ENCODE peak calls at places on chromosomes 7 and 10, in four cellular contexts. One of them, this sample, is unnamed.

GRCh38 chr10:13672505-13672904 is 85.7 kb downstream of the PRPF18 start:
- DNase-seq in K562: no peak
- DNase-seq in HepG2: no peak
- DNase-seq in WTC11: no peak
- DNase-seq in this sample: no peak

GRCh38 chr10:99872367-99873162 is 90.1 kb downstream of the ABCC2 start:
- DNase-seq in WTC11: no peak
- DNase-seq in K562: no peak
- DNase-seq in HepG2: peak
- DNase-seq in this sample: no peak

GRCh38 chr7:37728747-37729146 is 45.2 kb downstream of the GPR141 start:
- DNase-seq in HepG2: no peak
- DNase-seq in WTC11: no peak
- DNase-seq in K562: no peak
- DNase-seq in this sample: peak

GRCh38 chr7:135712182-135712782 is 15.7 kb downstream of the SLC13A4 start:
- DNase-seq in WTC11: no peak
- DNase-seq in K562: no peak
- DNase-seq in HepG2: no peak
- DNase-seq in this sample: no peak

GRCh38 chr10:80697926-80698325 is 160.2 kb downstream of the SH2D4B start:
- DNase-seq in WTC11: no peak
- DNase-seq in K562: no peak
- DNase-seq in HepG2: no peak
- DNase-seq in this sample: no peak

GRCh38 chr7:50446542-50446960 is 3.6 kb downstream of the FIGNL1 start:
- DNase-seq in HepG2: peak
- DNase-seq in K562: no peak
- DNase-seq in WTC11: no peak
- DNase-seq in this sample: peak

GRCh38 chr10:69851306-69851705 is 49.6 kb downstream of the COL13A1 start:
- DNase-seq in K562: no peak
- DNase-seq in HepG2: no peak
- DNase-seq in WTC11: no peak
- DNase-seq in this sample: no peak

GRCh38 chr10:97822261-97822687 is 27.4 kb upstream of the GOLGA7B start:
- DNase-seq in K562: no peak
- DNase-seq in WTC11: no peak
- DNase-seq in HepG2: no peak
- DNase-seq in this sample: no peak

GRCh38 chr10:90777614-90778013 is 80.2 kb downstream of the HTR7 start:
- DNase-seq in K562: no peak
- DNase-seq in WTC11: no peak
- DNase-seq in HepG2: no peak
- DNase-seq in this sample: no peak

GRCh38 chr10:16673443-16673842 is 143.8 kb downstream of the RSU1 start:
- DNase-seq in K562: no peak
- DNase-seq in WTC11: no peak
- DNase-seq in HepG2: no peak
- DNase-seq in this sample: no peak

GRCh38 chr7:70695804-70696104 is 436.2 kb upstream of the GALNT17 start:
- DNase-seq in WTC11: no peak
- DNase-seq in HepG2: no peak
- DNase-seq in K562: no peak
- DNase-seq in this sample: no peak

GRCh38 chr7:34158754-34159153 is 253.4 kb downstream of the BMPER start:
- DNase-seq in HepG2: peak
- DNase-seq in K562: no peak
- DNase-seq in WTC11: peak
- DNase-seq in this sample: no peak

GRCh38 chr7:38932509-38933168 is 23.6 kb upstream of the VPS41 start:
- DNase-seq in K562: peak
- DNase-seq in HepG2: peak
- DNase-seq in WTC11: peak
- DNase-seq in this sample: peak

GRCh38 chr10:94409016-94409657 is 6.8 kb downstream of the TBC1D12 start:
- DNase-seq in K562: no peak
- DNase-seq in HepG2: no peak
- DNase-seq in WTC11: no peak
- DNase-seq in this sample: no peak

GRCh38 chr10:111037868-111038267 is 39.0 kb upstream of the ADRA2A start:
- DNase-seq in WTC11: no peak
- DNase-seq in K562: no peak
- DNase-seq in HepG2: no peak
- DNase-seq in this sample: no peak

GRCh38 chr10:6770846-6771245 is 190.8 kb upstream of the PRKCQ start:
- DNase-seq in WTC11: no peak
- DNase-seq in HepG2: no peak
- DNase-seq in K562: no peak
- DNase-seq in this sample: no peak

GRCh38 chr10:11831520-11831951 is 8.4 kb downstream of the PROSER2 start:
- DNase-seq in K562: no peak
- DNase-seq in HepG2: peak
- DNase-seq in WTC11: no peak
- DNase-seq in this sample: no peak

GRCh38 chr7:2757904-2758672 is 70.1 kb downstream of the AMZ1 start:
- DNase-seq in WTC11: no peak
- DNase-seq in K562: peak
- DNase-seq in HepG2: peak
- DNase-seq in this sample: peak

GRCh38 chr10:81873932-81874816 is 820 bp upstream of the NRG3 start:
- DNase-seq in HepG2: no peak
- DNase-seq in WTC11: peak
- DNase-seq in K562: no peak
- DNase-seq in this sample: no peak

GRCh38 chr10:119176166-119176565 is 2.4 kb downstream of the PRDX3 start:
- DNase-seq in WTC11: no peak
- DNase-seq in K562: no peak
- DNase-seq in HepG2: no peak
- DNase-seq in this sample: no peak

GRCh38 chr7:513521-514166 is 6.0 kb downstream of the PDGFA start:
- DNase-seq in WTC11: no peak
- DNase-seq in HepG2: no peak
- DNase-seq in K562: no peak
- DNase-seq in this sample: no peak

GRCh38 chr7:28990200-28990960 is 32.2 kb upstream of the TRIL start:
- DNase-seq in WTC11: peak
- DNase-seq in HepG2: no peak
- DNase-seq in K562: no peak
- DNase-seq in this sample: no peak

GRCh38 chr7:131556055-131556911 is at the start of gene PODXL:
- DNase-seq in K562: peak
- DNase-seq in WTC11: peak
- DNase-seq in HepG2: no peak
- DNase-seq in this sample: no peak

GRCh38 chr7:76294344-76295024 is 8.0 kb upstream of the HSPB1 start:
- DNase-seq in HepG2: peak
- DNase-seq in WTC11: peak
- DNase-seq in K562: peak
- DNase-seq in this sample: no peak

GRCh38 chr7:100632951-100633717 is 8.2 kb downstream of the TFR2 start:
- DNase-seq in HepG2: no peak
- DNase-seq in WTC11: peak
- DNase-seq in K562: no peak
- DNase-seq in this sample: no peak

GRCh38 chr7:72265505-72265904 is 146.6 kb downstream of the CALN1 start:
- DNase-seq in WTC11: no peak
- DNase-seq in HepG2: no peak
- DNase-seq in K562: no peak
- DNase-seq in this sample: no peak

GRCh38 chr10:108663551-108663950 is 1259.8 kb downstream of the XPNPEP1 start:
- DNase-seq in K562: no peak
- DNase-seq in WTC11: no peak
- DNase-seq in HepG2: no peak
- DNase-seq in this sample: no peak

GRCh38 chr7:12389089-12389700 is 14.5 kb downstream of the VWDE start:
- DNase-seq in WTC11: peak
- DNase-seq in HepG2: peak
- DNase-seq in K562: peak
- DNase-seq in this sample: no peak

GRCh38 chr10:29776246-29776645 is 141.5 kb upstream of the SVIL start:
- DNase-seq in K562: no peak
- DNase-seq in WTC11: no peak
- DNase-seq in HepG2: no peak
- DNase-seq in this sample: no peak

GRCh38 chr10:21499580-21499909 is 25.9 kb downstream of the SKIDA1 start:
- DNase-seq in K562: no peak
- DNase-seq in WTC11: no peak
- DNase-seq in HepG2: no peak
- DNase-seq in this sample: no peak

GRCh38 chr7:101838837-101839483 is 21.5 kb downstream of the CUX1 start:
- DNase-seq in K562: no peak
- DNase-seq in HepG2: no peak
- DNase-seq in WTC11: peak
- DNase-seq in this sample: no peak

GRCh38 chr7:116025098-116025809 is 5.3 kb downstream of the TFEC start:
- DNase-seq in K562: no peak
- DNase-seq in WTC11: no peak
- DNase-seq in HepG2: no peak
- DNase-seq in this sample: no peak

GRCh38 chr7:1403844-1404404 is 55.3 kb downstream of the MICALL2 start:
- DNase-seq in K562: no peak
- DNase-seq in HepG2: no peak
- DNase-seq in WTC11: peak
- DNase-seq in this sample: no peak

GRCh38 chr7:39733881-39734571 is 110.7 kb downstream of the RALA start:
- DNase-seq in HepG2: peak
- DNase-seq in K562: no peak
- DNase-seq in WTC11: no peak
- DNase-seq in this sample: no peak

GRCh38 chr7:150412016-150412415 is 32.9 kb downstream of the ZNF775 start:
- DNase-seq in K562: no peak
- DNase-seq in HepG2: no peak
- DNase-seq in WTC11: no peak
- DNase-seq in this sample: no peak
- TF ChIP-seq NR2C2 in K562: no peak
- TF ChIP-seq NR2C2 in HepG2: no peak
- TF ChIP-seq NR2C2 in WTC11: no peak
- TF ChIP-seq NR2C2 in this sample: no peak

GRCh38 chr10:22568928-22569327 is 145.4 kb downstream of the PIP4K2A start:
- DNase-seq in HepG2: no peak
- DNase-seq in WTC11: no peak
- DNase-seq in K562: no peak
- DNase-seq in this sample: no peak

GRCh38 chr10:22570234-22570633 is 144.1 kb downstream of the PIP4K2A start:
- DNase-seq in WTC11: no peak
- DNase-seq in K562: no peak
- DNase-seq in HepG2: no peak
- DNase-seq in this sample: no peak

GRCh38 chr10:22570733-22571430 is 143.5 kb downstream of the PIP4K2A start:
- DNase-seq in K562: no peak
- DNase-seq in HepG2: no peak
- DNase-seq in WTC11: no peak
- DNase-seq in this sample: no peak

GRCh38 chr10:22579826-22580225 is 134.6 kb downstream of the PIP4K2A start:
- DNase-seq in HepG2: no peak
- DNase-seq in WTC11: no peak
- DNase-seq in K562: no peak
- DNase-seq in this sample: no peak

DNA sequence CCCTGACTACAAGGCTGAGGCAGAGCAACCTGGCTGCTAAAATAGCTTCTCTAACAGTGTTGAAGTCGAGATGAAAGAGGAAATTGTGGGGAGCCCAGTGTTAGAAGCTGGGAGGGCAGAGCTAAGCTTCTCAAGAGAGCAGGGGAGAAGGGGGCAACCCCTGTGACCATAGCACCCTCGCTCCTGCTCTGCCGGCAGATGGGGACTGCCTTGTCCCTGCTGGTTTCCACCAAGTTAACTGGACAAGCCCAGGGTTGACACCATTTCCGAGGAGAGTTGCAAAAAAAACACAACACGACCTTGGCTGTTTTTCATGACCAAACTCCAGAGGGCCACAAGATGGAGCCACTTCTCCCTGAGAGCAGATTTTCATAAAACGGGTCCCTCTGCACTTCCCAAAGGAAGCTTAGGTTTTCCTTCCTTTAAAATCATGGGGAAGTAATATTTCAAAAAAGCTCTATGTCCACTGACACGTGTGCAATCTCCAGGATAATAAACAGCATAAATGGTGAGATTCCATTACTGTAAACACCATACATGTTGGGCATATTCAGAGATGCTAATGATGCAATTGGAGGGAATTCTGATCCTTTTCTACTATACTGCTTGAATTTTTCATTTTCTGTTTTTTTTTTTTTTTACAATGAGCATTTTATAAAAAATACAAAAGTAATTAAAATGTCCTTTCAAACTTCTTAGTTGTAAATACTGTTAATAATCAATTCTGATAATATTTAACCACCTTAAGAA is 140.4 kb downstream of the PIP4K2A start:
- DNase-seq in K562: peak
- DNase-seq in WTC11: peak
- DNase-seq in HepG2: peak
- DNase-seq in this sample: no peak
- TF ChIP-seq NR2C2 in K562: no peak
- TF ChIP-seq NR2C2 in WTC11: no peak
- TF ChIP-seq NR2C2 in HepG2: no peak
- TF ChIP-seq NR2C2 in this sample: no peak

GRCh38 chr7:47087866-47088265 is 494.0 kb downstream of the TNS3 start:
- DNase-seq in HepG2: no peak
- DNase-seq in K562: no peak
- DNase-seq in WTC11: no peak
- DNase-seq in this sample: no peak
- TF ChIP-seq NR2C2 in HepG2: no peak
- TF ChIP-seq NR2C2 in K562: no peak
- TF ChIP-seq NR2C2 in WTC11: no peak
- TF ChIP-seq NR2C2 in this sample: no peak

DNA sequence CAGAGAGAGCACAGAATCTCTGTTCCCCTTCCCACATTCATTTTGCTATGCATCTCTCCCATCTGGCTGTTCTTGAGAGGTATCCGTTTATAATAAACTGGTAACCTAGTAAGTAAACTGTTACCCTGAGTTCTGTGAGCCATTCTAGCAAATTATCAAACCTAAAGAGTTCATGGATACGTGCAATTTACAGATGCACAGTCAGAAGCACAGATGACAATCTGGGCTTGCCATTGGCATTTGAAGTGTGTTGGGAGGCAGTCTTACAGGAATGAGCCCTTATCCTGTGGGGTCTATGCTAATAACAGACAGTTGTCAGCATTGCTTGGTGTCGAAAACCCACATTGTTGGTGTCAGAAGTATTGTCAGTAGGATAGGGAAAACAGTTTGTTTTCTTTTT is 151.8 kb downstream of the CFTR start:
- DNase-seq in WTC11: no peak
- DNase-seq in K562: no peak
- DNase-seq in HepG2: no peak
- DNase-seq in this sample: no peak
- TF ChIP-seq NR2C2 in WTC11: no peak
- TF ChIP-seq NR2C2 in K562: no peak
- TF ChIP-seq NR2C2 in HepG2: no peak
- TF ChIP-seq NR2C2 in this sample: no peak

This sample was measured in GM12878.